ENCODE peak calls at places on chromosomes 12 and 14, in five cellular contexts. T is transverse colon, C is ovary, X is body of pancreas, L is spleen. U is an unnamed sample.

GRCh38 chr12:81255456-81255855 is 177.6 kb downstream of the ACSS3 start:
- DNase-seq in T (no peak), C (no peak), X (no peak), L (no peak), U (no peak)

GRCh38 chr12:71694099-71694820 is 8.4 kb downstream of the TMEM19 start:
- DNase-seq in T (peak), C (no peak), X (no peak), L (no peak), U (no peak)

GRCh38 chr12:267581-268482 is 5.2 kb upstream of the SLC6A13 start:
- DNase-seq in T (no peak), C (no peak), X (no peak), L (no peak), U (no peak)

GRCh38 chr12:30026621-30027234 is 243.0 kb upstream of the TMTC1 start:
- DNase-seq in T (no peak), C (no peak), X (no peak), L (no peak), U (peak)

GRCh38 chr14:104941508-104942365 is 17.1 kb downstream of the PLD4 start:
- DNase-seq in T (no peak), C (no peak), X (no peak), L (no peak), U (no peak)

GRCh38 chr12:55738113-55739024 is 4.6 kb upstream of the GDF11 start:
- DNase-seq in T (peak), C (peak), X (peak), L (peak), U (no peak)

GRCh38 chr14:31270196-31270772 is 62.7 kb upstream of the HECTD1 start:
- DNase-seq in T (peak), C (no peak), X (peak), L (no peak), U (no peak)

GRCh38 chr12:87953257-87953860 is 75.8 kb downstream of the C12orf50 start:
- DNase-seq in T (no peak), C (no peak), X (no peak), L (no peak), U (peak)

GRCh38 chr14:92039073-92039719 is 663 bp downstream of the TRIP11 start:
- DNase-seq in T (peak), C (no peak), X (no peak), L (no peak), U (peak)

GRCh38 chr14:69351385-69351784 is 46.7 kb downstream of the ERH start:
- DNase-seq in T (no peak), C (no peak), X (no peak), L (peak), U (no peak)

GRCh38 chr14:96285667-96286066 is 29.7 kb downstream of the BDKRB1 start:
- DNase-seq in T (no peak), C (no peak), X (no peak), L (no peak), U (no peak)

GRCh38 chr12:13941258-13942249 is 39.8 kb downstream of the GRIN2B start:
- DNase-seq in T (peak), C (no peak), X (peak), L (no peak), U (peak)

GRCh38 chr12:100643246-100643645 is 69.8 kb downstream of the GAS2L3 start:
- DNase-seq in T (no peak), C (no peak), X (no peak), L (no peak), U (no peak)

GRCh38 chr14:96189288-96189711 is 15.3 kb upstream of the BDKRB2 start:
- DNase-seq in T (no peak), C (no peak), X (no peak), L (no peak), U (no peak)

GRCh38 chr14:78335531-78335930 is 165.4 kb downstream of the NRXN3 start:
- DNase-seq in T (no peak), C (no peak), X (no peak), L (no peak), U (no peak)

GRCh38 chr14:51422704-51423103 is 182.7 kb downstream of the TMX1 start:
- DNase-seq in T (no peak), C (no peak), X (no peak), L (no peak), U (no peak)

GRCh38 chr12:9049520-9050133 is 60.3 kb downstream of the KLRG1 start:
- DNase-seq in T (no peak), C (no peak), X (no peak), L (no peak), U (peak)

GRCh38 chr12:49750027-49750977 is 8.9 kb downstream of the TMBIM6 start:
- DNase-seq in T (no peak), C (no peak), X (no peak), L (no peak), U (no peak)

GRCh38 chr12:80912906-80913769 is 24.6 kb downstream of the LIN7A start:
- DNase-seq in T (no peak), C (no peak), X (no peak), L (no peak), U (no peak)

GRCh38 chr12:11648514-11649412 is 711 bp upstream of the ETV6 start:
- DNase-seq in T (peak), C (peak), X (peak), L (peak), U (peak)
- TF ChIP-seq POLR2A in T (peak), C (no peak), X (peak), L (no peak), U (peak)

DNA sequence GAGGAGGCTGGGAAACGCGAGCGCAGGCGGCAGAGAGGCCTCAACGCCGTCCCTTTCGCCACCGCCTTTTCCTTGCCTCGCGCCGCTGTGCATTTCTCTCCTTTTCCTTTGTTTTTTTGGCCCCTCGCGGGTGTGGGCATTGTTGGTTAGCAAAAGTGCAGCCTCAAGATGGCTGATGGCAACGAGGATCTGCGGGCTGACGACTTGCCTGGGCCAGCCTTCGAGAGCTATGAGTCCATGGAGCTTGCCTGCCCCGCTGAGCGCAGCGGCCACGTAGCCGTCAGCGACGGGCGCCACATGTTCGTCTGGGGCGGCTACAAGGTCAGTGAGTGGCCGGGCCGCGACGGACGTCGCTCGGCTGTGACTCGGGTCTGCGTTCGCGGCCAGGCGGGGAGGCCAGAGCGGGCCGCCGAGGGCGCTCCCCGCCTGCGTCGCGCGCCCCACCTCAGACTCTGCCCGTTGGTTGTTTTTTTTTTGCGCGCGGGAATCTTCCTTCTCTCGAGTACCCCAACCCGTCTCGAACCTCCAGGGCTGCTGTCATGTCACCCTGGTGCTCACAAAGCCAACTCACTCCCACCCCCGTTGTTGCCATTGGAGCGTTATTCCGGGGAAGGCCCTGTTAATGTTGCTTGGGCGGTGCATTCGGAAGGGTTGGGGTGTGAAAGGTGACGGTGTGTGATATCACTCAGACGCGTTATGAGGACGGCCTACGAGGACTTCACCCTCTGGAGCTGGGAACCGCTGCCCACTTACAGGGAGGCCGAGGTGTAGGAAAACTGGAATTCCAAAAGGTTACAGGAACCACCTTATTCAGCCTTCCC is 558 bp downstream of the KLHDC2 start:
- DNase-seq in T (peak), C (peak), X (peak), L (peak), U (peak)
- TF ChIP-seq POLR2A in T (peak), C (no peak), X (peak), L (no peak), U (no peak)

GRCh38 chr14:65302571-65303184 is 109.9 kb upstream of the FUT8 start:
- DNase-seq in T (peak), C (no peak), X (peak), L (no peak), U (no peak)
- TF ChIP-seq POLR2A in T (no peak), C (no peak), X (no peak), L (no peak), U (no peak)

DNA sequence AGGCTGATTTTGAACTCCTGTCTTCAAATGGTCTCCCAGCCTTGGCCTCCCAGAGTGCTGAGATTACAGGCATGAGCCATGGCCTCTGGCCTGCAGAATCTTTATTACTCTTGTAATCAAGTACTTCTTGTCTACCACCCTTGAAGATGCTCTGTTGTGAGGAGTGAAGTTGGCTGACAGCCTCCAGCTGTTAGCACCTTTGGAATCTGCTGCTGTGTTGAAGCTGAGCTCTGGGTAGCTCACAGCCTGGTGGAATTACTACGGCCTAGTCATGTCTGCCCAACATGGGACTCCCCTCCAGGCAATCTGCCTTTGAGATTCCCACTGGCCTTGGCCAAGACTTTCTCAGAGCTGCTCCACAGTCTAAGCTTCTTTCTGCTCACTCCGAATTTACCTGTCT is 5.8 kb upstream of the C12orf75 start:
- DNase-seq in T (no peak), C (no peak), X (no peak), L (no peak), U (no peak)
- TF ChIP-seq POLR2A in T (no peak), C (no peak), X (no peak), L (no peak), U (no peak)

GRCh38 chr14:21268612-21269251 is 510 bp downstream of the HNRNPC start:
- DNase-seq in T (peak), C (no peak), X (peak), L (no peak), U (no peak)

GRCh38 chr14:21267431-21267845 is 1.8 kb downstream of the HNRNPC start:
- DNase-seq in T (no peak), C (no peak), X (no peak), L (no peak), U (no peak)

GRCh38 chr14:21267886-21268611 is 1.2 kb downstream of the HNRNPC start:
- DNase-seq in T (no peak), C (no peak), X (no peak), L (no peak), U (no peak)

GRCh38 chr14:21264025-21264801 is 5.0 kb downstream of the HNRNPC start:
- DNase-seq in T (no peak), C (no peak), X (no peak), L (no peak), U (no peak)

GRCh38 chr14:21269252-21270046 is at the start of gene HNRNPC:
- DNase-seq in T (peak), C (peak), X (peak), L (peak), U (peak)
- TF ChIP-seq POLR2A in T (peak), C (peak), X (peak), L (no peak), U (peak)

GRCh38 chr12:3303410-3304136 is 187.4 kb upstream of the PRMT8 start:
- DNase-seq in T (no peak), C (no peak), X (peak), L (no peak), U (no peak)

GRCh38 chr12:3302406-3303041 is 188.5 kb upstream of the PRMT8 start:
- DNase-seq in T (no peak), C (no peak), X (no peak), L (no peak), U (no peak)

GRCh38 chr12:3300833-3301401 is 190.1 kb upstream of the PRMT8 start:
- DNase-seq in T (no peak), C (no peak), X (no peak), L (no peak), U (no peak)

GRCh38 chr12:3298603-3299002 is 192.4 kb upstream of the PRMT8 start:
- DNase-seq in T (no peak), C (no peak), X (no peak), L (no peak), U (no peak)

GRCh38 chr12:3299929-3300832 is 190.8 kb upstream of the PRMT8 start:
- DNase-seq in T (peak), C (peak), X (peak), L (peak), U (peak)
- TF ChIP-seq POLR2A in T (peak), C (no peak), X (peak), L (no peak), U (no peak)

DNA sequence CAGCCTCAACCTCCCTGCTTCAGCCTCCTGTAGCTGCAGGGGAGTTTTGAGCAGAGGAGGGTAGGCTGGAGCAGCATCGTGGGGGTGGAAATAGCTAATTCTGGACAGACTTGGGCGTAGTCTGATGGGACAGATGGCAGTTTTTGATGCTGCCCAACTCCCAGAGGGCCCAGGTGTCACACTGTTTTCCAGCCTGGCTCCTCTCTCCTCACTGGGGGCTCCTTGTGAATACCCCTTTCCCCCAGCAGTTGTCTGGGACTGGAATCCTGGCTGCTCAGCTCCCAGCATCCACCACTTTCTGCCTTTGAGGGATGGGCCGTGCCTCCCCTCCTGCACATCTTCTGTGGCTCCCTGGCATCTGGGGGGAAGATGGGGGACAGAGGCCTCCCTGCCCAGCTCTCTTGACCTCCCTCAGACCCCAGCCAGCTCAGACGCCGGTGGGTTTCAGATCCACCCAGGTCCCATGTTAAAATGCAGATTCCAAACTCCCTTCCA is 34.0 kb downstream of the SH2B3 start:
- DNase-seq in T (no peak), C (no peak), X (no peak), L (peak), U (no peak)
- TF ChIP-seq POLR2A in T (no peak), C (no peak), X (no peak), L (no peak), U (no peak)

U was measured in H54.